ENCODE peak calls at places on chromosomes 13 and 19, in seven cellular contexts. Z is stomach; I is activated CD8-positive, alpha-beta T cell treated with anti-CD3 and anti-CD28 coated beads for 36 hours; J is progenitor cell of endocrine pancreas; L is stimulated activated CD8-positive, alpha-beta memory T cell treated with anti-CD3 and anti-CD28 coated beads, Interleukin-4, amount 100 ng/mL, for 24 hours; G is activated B cell treated with CpG ODN at 0.5 μM for 24 hours; C is T follicular helper cell. X is an unnamed sample.

GRCh38 chr19:5154129-5154798 is 185.4 kb downstream of the KDM4B start:
- DNase-seq in Z (peak; percentile 52), I (peak; percentile 71), J (peak; percentile 45), L (peak; percentile 41), G (peak; percentile 58), C (no peak), X (peak; percentile 86)

GRCh38 chr19:34430738-34431625 is 2.8 kb downstream of the UBA2 start:
- DNase-seq in Z (no peak), I (peak; percentile 63), J (no peak), L (no peak), G (no peak), C (peak; percentile 23), X (peak; percentile 82)

GRCh38 chr13:30572859-30573275 is 44.9 kb upstream of the USPL1 start:
- DNase-seq in Z (no peak), I (peak; percentile 17), J (no peak), L (no peak), G (no peak), C (no peak), X (peak; percentile 71)

GRCh38 chr13:91504216-91504615 is 105.8 kb downstream of the GPC5 start:
- DNase-seq in Z (no peak), I (no peak), J (no peak), L (no peak), G (no peak), C (no peak), X (no peak)

GRCh38 chr13:31204592-31204991 is 4.8 kb downstream of the B3GLCT start:
- DNase-seq in Z (no peak), I (peak; percentile 38), J (no peak), L (no peak), G (no peak), C (no peak), X (no peak)

GRCh38 chr19:14450168-14450874 is 17.2 kb downstream of the PKN1 start:
- DNase-seq in Z (no peak), I (peak; percentile 90), J (no peak), L (peak; percentile 67), G (no peak), C (peak; percentile 49), X (peak; percentile 94)

GRCh38 chr13:44790289-44790688 is 199.0 kb downstream of the NUFIP1 start:
- DNase-seq in Z (peak; percentile 48), I (no peak), J (no peak), L (no peak), G (no peak), C (no peak), X (no peak)

GRCh38 chr13:43071824-43072223 is 48.4 kb downstream of the DNAJC15 start:
- DNase-seq in Z (no peak), I (no peak), J (no peak), L (no peak), G (no peak), C (no peak), X (no peak)

GRCh38 chr19:1449467-1450442 is at the start of gene APC2:
- DNase-seq in Z (no peak), I (peak; percentile 39), J (no peak), L (no peak), G (no peak), C (no peak), X (peak; percentile 89)

GRCh38 chr13:110493613-110494012 is 67.9 kb downstream of the RAB20 start:
- DNase-seq in Z (no peak), I (no peak), J (no peak), L (no peak), G (no peak), C (no peak), X (no peak)

GRCh38 chr13:111139874-111140561 is 24.9 kb downstream of the ARHGEF7 start:
- DNase-seq in Z (no peak), I (no peak), J (no peak), L (no peak), G (no peak), C (no peak), X (no peak)

GRCh38 chr19:3983542-3983914 is 1.7 kb downstream of the EEF2 start:
- DNase-seq in Z (no peak), I (no peak), J (no peak), L (no peak), G (no peak), C (no peak), X (no peak)

GRCh38 chr19:33365676-33366075 is 7.8 kb upstream of the CEBPG start:
- DNase-seq in Z (no peak), I (no peak), J (no peak), L (no peak), G (no peak), C (no peak), X (no peak)

GRCh38 chr19:10618846-10619245 is 6.5 kb upstream of the SLC44A2 start:
- DNase-seq in Z (no peak), I (no peak), J (no peak), L (no peak), G (no peak), C (no peak), X (no peak)

GRCh38 chr13:40446365-40446764 is 220.1 kb downstream of the FOXO1 start:
- DNase-seq in Z (no peak), I (no peak), J (no peak), L (no peak), G (no peak), C (no peak), X (peak; percentile 45)

GRCh38 chr13:108950333-108951010 is 321.1 kb downstream of the MYO16 start:
- DNase-seq in Z (no peak), I (no peak), J (no peak), L (no peak), G (no peak), C (no peak), X (no peak)

GRCh38 chr19:44723952-44724319 is 24.6 kb upstream of the BCL3 start:
- DNase-seq in Z (peak; percentile 86), I (peak; percentile 84), J (peak; percentile 76), L (peak; percentile 61), G (peak; percentile 76), C (peak; percentile 63), X (peak; percentile 88)

GRCh38 chr19:2722541-2723344 is 1.6 kb upstream of the DIRAS1 start:
- DNase-seq in Z (peak; percentile 78), I (no peak), J (no peak), L (no peak), G (no peak), C (no peak), X (no peak)

GRCh38 chr19:18859676-18860301 is 28.0 kb downstream of the UPF1 start:
- DNase-seq in Z (no peak), I (no peak), J (no peak), L (no peak), G (no peak), C (no peak), X (no peak)

GRCh38 chr13:39452412-39452811 is 150.6 kb downstream of the LHFPL6 start:
- DNase-seq in Z (no peak), I (no peak), J (no peak), L (no peak), G (no peak), C (no peak), X (no peak)

GRCh38 chr19:44741841-44742352 is 6.6 kb upstream of the BCL3 start:
- DNase-seq in Z (peak; percentile 98), I (peak; percentile 46), J (no peak), L (no peak), G (no peak), C (no peak), X (no peak)

GRCh38 chr19:16516923-16517610 is 20.9 kb downstream of the C19orf44 start:
- DNase-seq in Z (no peak), I (no peak), J (no peak), L (no peak), G (no peak), C (no peak), X (no peak)

X was measured in Karpas-422.